ENCODE peak calls at places on chromosomes 12 and 14, in four cellular contexts. V is GM23338, S is spleen, G is transverse colon. W is an unnamed sample.
A peak's percentile ranks its signal among the peaks of the same experiment; 100 is the strongest.

GRCh38 chr12:12216349-12217017 is 50.4 kb downstream of the LRP6 start:
- DNase-seq in V (no peak), S (no peak), G (no peak), W (no peak)

GRCh38 chr12:124453419-124454351 is 113.7 kb downstream of the NCOR2 start:
- DNase-seq in V (no peak), S (peak; percentile 95), G (peak; percentile 80), W (peak; percentile 70)

GRCh38 chr12:109134186-109134917 is 18.0 kb downstream of the ACACB start:
- DNase-seq in V (peak; percentile 75), S (peak; percentile 75), G (no peak), W (peak; percentile 31)

GRCh38 chr12:49322367-49322707 is 718 bp upstream of the TROAP start:
- DNase-seq in V (no peak), S (no peak), G (no peak), W (no peak)

GRCh38 chr12:81468206-81468605 is 290.9 kb downstream of the PPFIA2 start:
- DNase-seq in V (no peak), S (no peak), G (no peak), W (no peak)

GRCh38 chr14:50714452-50715073 is 46.5 kb upstream of the SAV1 start:
- DNase-seq in V (peak; percentile 61), S (no peak), G (no peak), W (no peak)

GRCh38 chr12:50620050-50620974 is 115.5 kb downstream of the DIP2B start:
- DNase-seq in V (peak; percentile 46), S (no peak), G (no peak), W (no peak)

GRCh38 chr12:40903040-40903439 is 210.8 kb downstream of the CNTN1 start:
- DNase-seq in V (peak; percentile 33), S (no peak), G (no peak), W (no peak)

GRCh38 chr14:32225378-32225920 is 22.4 kb upstream of the RNU6-8 start:
- DNase-seq in V (no peak), S (no peak), G (no peak), W (no peak)

GRCh38 chr12:12016284-12017100 is 54.2 kb upstream of the BCL2L14 start:
- DNase-seq in V (no peak), S (no peak), G (no peak), W (no peak)

GRCh38 chr14:68416156-68416555 is 376.7 kb downstream of the ZFP36L1 start:
- DNase-seq in V (no peak), S (no peak), G (no peak), W (no peak)

GRCh38 chr14:68408680-68409079 is 384.2 kb downstream of the ZFP36L1 start:
- DNase-seq in V (no peak), S (no peak), G (no peak), W (no peak)

GRCh38 chr14:68417007-68417659 is 375.7 kb downstream of the ZFP36L1 start:
- DNase-seq in V (no peak), S (no peak), G (no peak), W (peak; percentile 33)

GRCh38 chr14:68409355-68409754 is 383.5 kb downstream of the ZFP36L1 start:
- DNase-seq in V (no peak), S (no peak), G (no peak), W (no peak)

DNA sequence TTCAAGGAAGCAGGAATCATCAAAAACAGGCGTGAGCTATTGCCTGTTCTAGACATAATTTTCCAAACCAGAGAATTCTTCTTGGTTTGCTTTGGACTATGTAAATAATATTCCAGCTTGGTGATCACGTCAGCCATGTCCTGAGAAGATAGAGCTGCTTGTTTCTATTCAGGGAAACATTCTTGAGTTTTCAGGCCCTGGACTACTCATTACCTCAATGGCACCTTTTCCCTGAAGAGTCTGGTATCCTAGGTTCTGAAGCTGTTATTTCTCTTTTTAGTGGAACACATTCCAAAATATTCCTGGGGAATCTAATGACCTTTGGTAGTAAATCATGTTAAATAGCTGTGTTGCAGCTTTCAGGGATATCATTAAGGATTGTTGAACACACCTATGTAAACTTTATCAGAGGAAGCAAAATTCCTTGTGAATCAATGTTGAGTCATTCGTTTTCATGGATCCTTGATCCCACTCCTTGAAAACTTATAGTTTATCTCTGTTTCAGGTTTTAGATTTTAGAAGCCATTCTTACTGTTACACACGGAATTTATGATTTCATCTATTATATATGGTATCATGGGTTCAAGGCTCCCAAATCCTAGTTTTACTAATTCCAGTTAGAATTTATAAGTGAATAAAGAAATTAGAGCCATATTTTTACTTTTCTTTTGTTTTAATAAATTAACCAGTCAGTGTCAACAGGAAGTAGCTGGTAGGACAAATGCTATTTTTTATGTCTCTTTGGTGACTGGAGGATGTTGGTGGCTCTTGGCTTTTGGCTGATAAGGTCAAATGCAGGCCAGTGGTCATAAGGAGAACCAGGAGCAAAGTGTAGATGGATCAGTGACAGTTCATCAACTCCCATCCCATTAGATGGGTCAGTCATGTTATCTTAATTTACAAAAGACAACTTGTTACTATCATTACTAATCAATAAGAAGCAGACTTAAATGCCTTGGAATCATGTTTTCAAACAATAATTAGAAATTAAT is 380.1 kb downstream of the ZFP36L1 start:
- DNase-seq in V (no peak), S (no peak), G (no peak), W (no peak)
- H3K4me1 ChIP-seq in V (no peaks in the 10 kb centered on the region), S (peaks cover 21% of the 10 kb centered on the region), G (peaks cover 32% of the 10 kb centered on the region), W (no peaks in the 10 kb centered on the region)

GRCh38 chr14:72942934-72943333 is 16.7 kb downstream of the DCAF4 start:
- DNase-seq in V (peak; percentile 42), S (peak; percentile 49), G (no peak), W (no peak)
- TF ChIP-seq CTCF in V (peak; percentile 60), S (no peak), G (no peak), W (no peak)

DNA sequence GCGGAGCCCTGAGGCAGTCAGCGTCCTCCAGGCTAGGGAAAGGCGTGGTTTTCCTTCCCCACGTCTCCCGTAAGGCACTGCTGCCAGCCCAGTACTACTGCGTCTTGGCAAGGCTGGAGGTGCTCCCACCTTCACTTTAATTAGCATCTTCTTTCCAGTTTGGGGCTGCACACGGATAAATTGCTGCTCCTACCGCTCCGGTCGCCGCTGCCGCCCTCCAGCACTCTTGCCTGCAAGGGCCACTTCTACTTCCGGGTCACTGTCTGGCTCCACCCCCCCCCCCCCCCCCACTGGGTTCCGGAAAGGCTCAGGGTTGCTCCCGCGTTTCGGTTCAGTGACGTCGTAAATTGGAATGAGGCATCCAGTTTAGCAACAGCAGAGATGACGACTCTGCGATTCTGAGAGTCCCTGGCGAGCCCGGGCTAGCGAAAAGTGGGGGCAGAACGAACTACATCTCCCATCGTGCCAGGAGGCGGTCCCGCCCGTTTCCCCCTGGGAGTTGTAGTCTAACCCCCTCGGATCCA is at the start of gene NEDD8:
- DNase-seq in V (no peak), S (peak; percentile 91), G (peak; percentile 93), W (peak; percentile 88)
- TF ChIP-seq POLR2AphosphoS5 in V (peak; percentile 67), S (peak; percentile 87), G (peak; percentile 73), W (peak; percentile 19)

GRCh38 chr12:110266381-110266909 is 14.6 kb upstream of the ATP2A2 start:
- DNase-seq in V (no peak), S (no peak), G (no peak), W (no peak)
- H3K4me1 ChIP-seq in V (peaks cover 27% of the 10 kb centered on the region), S (peaks cover 21% of the 10 kb centered on the region), G (peaks cover 35% of the 10 kb centered on the region), W (peaks cover 46% of the 10 kb centered on the region)

GRCh38 chr12:93571360-93571853 is 1.1 kb upstream of the SOCS2 start:
- DNase-seq in V (peak; percentile 85), S (peak; percentile 90), G (peak; percentile 78), W (peak; percentile 66)
- TF ChIP-seq CTCF in V (peak; percentile 58), S (peak; percentile 24), G (peak; percentile 33), W (peak; percentile 9)

DNA sequence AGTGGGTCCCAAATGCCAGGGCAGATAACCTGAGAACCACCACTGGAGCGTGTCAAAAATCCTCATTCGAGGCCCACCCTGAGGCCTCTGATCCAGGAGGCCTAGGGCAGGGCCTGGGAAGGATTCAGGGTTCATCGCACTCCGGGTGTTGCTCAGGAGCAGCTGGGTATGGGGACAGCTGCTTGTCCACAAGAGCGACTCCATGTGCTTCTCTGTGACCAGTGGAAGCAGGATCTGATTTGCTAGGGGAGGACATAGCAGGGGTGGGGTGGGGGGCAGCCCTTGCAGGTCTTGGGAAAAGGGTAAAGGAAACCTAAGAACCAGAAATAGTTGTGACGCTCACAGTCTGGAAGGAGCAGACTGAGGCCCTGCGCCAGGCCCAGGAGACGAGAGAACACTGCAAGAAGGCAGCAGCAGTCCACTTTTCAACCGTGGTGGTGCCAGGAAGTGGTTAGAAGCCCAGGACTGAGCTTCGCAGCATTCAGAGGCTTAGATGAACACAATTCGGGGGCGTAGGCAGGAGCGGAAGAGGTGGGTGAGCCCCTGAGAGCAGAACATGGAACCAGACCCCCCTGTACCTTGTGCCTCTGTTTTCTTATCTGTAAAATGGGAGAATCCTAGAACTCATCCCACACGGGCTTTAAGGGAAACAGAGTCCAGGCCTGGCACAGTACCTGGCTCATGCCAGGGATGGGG is 33.7 kb downstream of the ITPK1 start:
- DNase-seq in V (no peak), S (no peak), G (no peak), W (no peak)
- TF ChIP-seq POLR2AphosphoS5 in V (no peak), S (peak; percentile 30), G (no peak), W (no peak)